ENCODE peak calls at places on chromosomes 4 and X, in seven cellular contexts. G is A549, O is transverse colon, T is body of pancreas, X is IMR-90, B is suprapubic skin, Z is heart left ventricle. K is an unnamed sample.

GRCh38 chr4:32140636-32141035 is 1420.5 kb downstream of the PCDH7 start:
- DNase-seq in Z (no peak), X (peak; percentile 47), O (no peak), T (no peak), B (no peak), G (no peak), K (no peak)

GRCh38 chrX:35380808-35381700 is 417.1 kb upstream of the MAGEB16 start:
- DNase-seq in O (no peak), X (peak; percentile 20), G (peak; percentile 1), B (no peak), T (peak; percentile 42), Z (no peak), K (no peak)

GRCh38 chrX:69387559-69388487 is 116.3 kb upstream of the NALF2 start:
- DNase-seq in Z (peak; percentile 51), G (peak; percentile 43), O (peak; percentile 19), X (peak; percentile 21), T (peak; percentile 48), B (no peak), K (peak; percentile 64)

GRCh38 chr4:113699772-113700171 is 61.8 kb downstream of the CAMK2D start:
- DNase-seq in G (no peak), T (no peak), X (peak; percentile 76), Z (no peak), O (no peak), B (no peak), K (no peak)

GRCh38 chr4:122661661-122662160 is 40.8 kb upstream of the IL21 start:
- DNase-seq in G (no peak), T (no peak), O (no peak), B (no peak), Z (no peak), X (peak; percentile 20), K (no peak)

GRCh38 chrX:71111141-71111843 is at the start of gene IL2RG:
- DNase-seq in O (peak; percentile 72), X (no peak), G (no peak), B (no peak), Z (no peak), T (no peak), K (no peak)

GRCh38 chrX:124690495-124690894 is 344.1 kb downstream of the SH2D1A start:
- DNase-seq in X (no peak), Z (no peak), T (no peak), O (no peak), B (no peak), G (no peak), K (no peak)

GRCh38 chr4:2535386-2536192 is 858 bp upstream of the FAM193A start:
- DNase-seq in G (no peak), B (peak; percentile 88), T (peak; percentile 35), Z (peak; percentile 69), X (peak; percentile 5), O (peak; percentile 53), K (peak; percentile 81)

GRCh38 chr4:134365852-134366251 is 164.3 kb upstream of the PABPC4L start:
- DNase-seq in B (no peak), Z (no peak), O (no peak), T (no peak), G (no peak), X (peak; percentile 10), K (no peak)

GRCh38 chrX:134717698-134718328 is 59.5 kb upstream of the PLAC1 start:
- DNase-seq in X (peak; percentile 68), Z (no peak), T (no peak), O (no peak), G (peak; percentile 30), B (no peak), K (no peak)

GRCh38 chrX:7133036-7133412 is 14.5 kb upstream of the STS start:
- DNase-seq in T (no peak), O (no peak), G (no peak), X (peak; percentile 35), B (no peak), Z (peak; percentile 46), K (no peak)

GRCh38 chr4:71221510-71222466 is 117.0 kb upstream of the SLC4A4 start:
- DNase-seq in O (no peak), B (no peak), X (no peak), G (no peak), Z (no peak), T (no peak), K (no peak)

GRCh38 chr4:137705171-137705783 is 173.0 kb upstream of the PCDH18 start:
- DNase-seq in O (no peak), Z (no peak), X (peak; percentile 97), B (no peak), T (no peak), G (no peak), K (no peak)

GRCh38 chr4:74311696-74312313 is 3.5 kb downstream of the EPGN start:
- DNase-seq in Z (no peak), X (peak; percentile 62), B (no peak), G (peak; percentile 8), O (no peak), T (peak; percentile 37), K (no peak)

GRCh38 chr4:38804654-38805295 is at the start of gene TLR1:
- DNase-seq in O (no peak), B (no peak), G (no peak), Z (no peak), T (no peak), X (peak; percentile 64), K (no peak)

GRCh38 chr4:87527446-87528240 is 1.5 kb downstream of the SPARCL1 start:
- DNase-seq in X (no peak), G (no peak), T (no peak), O (no peak), Z (peak; percentile 32), B (no peak), K (no peak)

GRCh38 chr4:142155347-142155746 is 519.0 kb downstream of the IL15 start:
- DNase-seq in X (no peak), G (no peak), O (no peak), Z (no peak), B (no peak), T (no peak), K (no peak)

GRCh38 chr4:143514432-143514831 is 930 bp downstream of the SMARCA5 start:
- DNase-seq in T (peak; percentile 44), B (peak; percentile 73), O (peak; percentile 41), G (peak; percentile 8), X (peak; percentile 48), Z (peak; percentile 55), K (peak; percentile 57)

GRCh38 chrX:139826065-139827044 is 106.5 kb downstream of the ATP11C start:
- DNase-seq in B (no peak), G (no peak), Z (no peak), X (peak; percentile 83), O (no peak), T (no peak), K (no peak)

GRCh38 chrX:46994096-46994495 is 81.9 kb downstream of the JADE3 start:
- DNase-seq in O (no peak), B (no peak), X (peak; percentile 0), Z (no peak), G (no peak), T (no peak), K (no peak)

GRCh38 chr4:152090543-152090942 is 329.7 kb upstream of the GATB start:
- DNase-seq in B (no peak), T (no peak), Z (peak; percentile 48), G (no peak), X (peak; percentile 65), O (no peak), K (no peak)

GRCh38 chrX:2897311-2897689 is 31.8 kb downstream of the ARSD start:
- DNase-seq in X (no peak), O (no peak), B (no peak), T (peak; percentile 33), Z (no peak), G (no peak), K (no peak)

GRCh38 chr4:39947415-39947814 is 30.3 kb downstream of the PDS5A start:
- DNase-seq in T (no peak), X (no peak), B (no peak), O (no peak), G (no peak), Z (no peak), K (no peak)

GRCh38 chr4:8086751-8087445 is 71.7 kb downstream of the ABLIM2 start:
- DNase-seq in B (no peak), T (no peak), X (no peak), Z (no peak), G (no peak), O (no peak), K (no peak)

GRCh38 chr4:8084031-8084660 is 74.5 kb downstream of the ABLIM2 start:
- DNase-seq in O (no peak), X (no peak), G (no peak), T (no peak), Z (no peak), B (no peak), K (no peak)

GRCh38 chr4:8084712-8085490 is 73.7 kb downstream of the ABLIM2 start:
- DNase-seq in B (no peak), O (no peak), Z (no peak), G (no peak), X (no peak), T (no peak), K (no peak)

GRCh38 chr4:8087921-8088495 is 70.6 kb downstream of the ABLIM2 start:
- DNase-seq in T (no peak), X (no peak), Z (no peak), O (no peak), B (no peak), G (no peak), K (no peak)

GRCh38 chr4:8085491-8086479 is 72.8 kb downstream of the ABLIM2 start:
- DNase-seq in T (no peak), G (no peak), B (no peak), Z (no peak), O (no peak), X (no peak), K (no peak)
- TF ChIP-seq CTCF in T (no peak), G (no peak), B (no peak), Z (no peak), O (no peak), X (no peak), K (no peak)

DNA sequence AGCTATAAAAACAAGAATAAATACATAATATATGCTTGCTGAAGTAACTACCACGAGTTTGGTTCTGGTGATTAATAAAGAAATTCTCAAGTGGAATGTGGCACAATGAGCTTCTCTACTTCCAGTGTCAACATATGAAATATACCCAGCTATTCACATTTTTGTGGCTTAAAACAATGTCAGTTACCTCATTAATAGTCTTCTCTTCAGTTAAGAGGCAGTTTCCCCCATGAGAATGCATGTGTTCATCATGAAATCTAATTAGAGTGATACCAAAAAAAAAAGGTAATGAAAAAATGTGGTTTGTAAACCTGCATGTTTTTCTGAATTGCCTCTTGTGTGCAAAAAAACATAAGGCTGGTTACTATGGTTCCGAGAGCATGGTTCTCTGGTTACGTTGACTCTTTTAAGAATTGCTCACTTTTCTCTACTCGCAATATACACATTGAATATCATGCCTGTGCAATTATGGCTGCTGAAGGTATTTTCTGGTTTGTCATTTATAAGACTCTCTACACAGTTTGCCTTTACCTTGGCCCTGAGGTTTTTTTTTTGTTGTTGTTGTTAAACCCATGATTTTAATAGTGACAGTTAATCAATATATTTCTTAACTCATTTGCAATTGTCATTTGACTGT is 108.2 kb downstream of the PCDH7 start:
- DNase-seq in X (peak; percentile 18), Z (no peak), B (no peak), G (no peak), O (no peak), T (no peak), K (no peak)
- TF ChIP-seq POLR2A in X (no peak), Z (no peak), B (no peak), G (no peak), O (no peak), T (no peak), K (no peak)

GRCh38 chrX:64976673-64977040 is 407 bp upstream of the ZC4H2 start:
- DNase-seq in O (no peak), T (no peak), G (no peak), Z (no peak), X (no peak), B (no peak), K (no peak)
- H3K4me3 ChIP-seq in O (peak overlapping the region; percentile 45), T (no peak overlapping the region), G (peak overlapping the region; percentile 58), Z (peak overlapping the region; percentile 63), X (peak overlapping the region; percentile 74), B (peak overlapping the region; percentile 57), K (peak overlapping the region; percentile 46)

GRCh38 chr4:177047070-177047850 is 254.5 kb upstream of the VEGFC start:
- DNase-seq in X (peak; percentile 81), G (peak; percentile 8), T (peak; percentile 59), O (peak; percentile 53), B (no peak), Z (peak; percentile 33), K (peak; percentile 59)
- TF ChIP-seq CTCF in X (peak; percentile 82), G (peak; percentile 82), T (peak; percentile 63), O (peak; percentile 44), B (peak; percentile 81), Z (peak; percentile 75), K (no peak)

K was measured in ovary.